ENCODE peak calls at places on chromosomes 2 and 18, in six cellular contexts. C, O, W, B, S and P are unnamed samples.

GRCh38 chr2:238924496-238925195 is 76.8 kb downstream of the TWIST2 start:
- DNase-seq in C (no peak), O (no peak), W (no peak), B (no peak), S (no peak), P (no peak)

GRCh38 chr2:133324150-133324561 is 244.1 kb downstream of the NCKAP5 start:
- DNase-seq in C (no peak), O (no peak), W (no peak), B (no peak), S (peak), P (no peak)

GRCh38 chr2:31402388-31402787 is 12.2 kb downstream of the XDH start:
- DNase-seq in C (no peak), O (no peak), W (no peak), B (no peak), S (no peak), P (no peak)

GRCh38 chr2:101766337-101766736 is 68.8 kb downstream of the MAP4K4 start:
- DNase-seq in C (no peak), O (no peak), W (no peak), B (no peak), S (no peak), P (no peak)

GRCh38 chr2:98016908-98017700 is 21.4 kb upstream of the TMEM131 start:
- DNase-seq in C (no peak), O (no peak), W (no peak), B (no peak), S (no peak), P (no peak)

GRCh38 chr2:51472300-51472699 is 440.4 kb upstream of the NRXN1 start:
- DNase-seq in C (no peak), O (no peak), W (no peak), B (no peak), S (no peak), P (no peak)

GRCh38 chr2:178912416-178913056 is 105.3 kb upstream of the TTN start:
- DNase-seq in C (no peak), O (no peak), W (no peak), B (no peak), S (no peak), P (no peak)

GRCh38 chr18:56929861-56930260 is 217.0 kb upstream of the BOD1L2 start:
- DNase-seq in C (peak), O (no peak), W (no peak), B (no peak), S (no peak), P (no peak)

GRCh38 chr2:152678808-152679207 is 38.5 kb downstream of the PRPF40A start:
- DNase-seq in C (no peak), O (no peak), W (no peak), B (no peak), S (no peak), P (no peak)

GRCh38 chr2:99926986-99927385 is 215.4 kb downstream of the AFF3 start:
- DNase-seq in C (no peak), O (no peak), W (no peak), B (no peak), S (no peak), P (no peak)